ENCODE peak calls at places on chromosome 19, in five cellular contexts. C is keratinocyte, T is A549, H is cardiac fibroblast, B is AG09309. U is an unnamed sample.

GRCh38 chr19:34128558-34129250 is 43.6 kb upstream of the LSM14A start:
- DNase-seq in H (no peak), B (no peak), T (no peak), C (no peak), U (no peak)

GRCh38 chr19:1833540-1833939 is 14.7 kb downstream of the REXO1 start:
- DNase-seq in H (no peak), T (no peak), C (no peak), B (no peak), U (no peak)

GRCh38 chr19:41877916-41878905 is 1.1 kb downstream of the CD79A start:
- DNase-seq in H (no peak), T (no peak), B (no peak), C (no peak), U (no peak)

GRCh38 chr19:1783874-1784273 is 28.2 kb downstream of the ATP8B3 start:
- DNase-seq in T (no peak), B (no peak), C (no peak), H (no peak), U (no peak)

GRCh38 chr19:56720281-56720680 is 48.7 kb upstream of the ZNF835 start:
- DNase-seq in B (no peak), T (no peak), C (no peak), H (no peak), U (no peak)

GRCh38 chr19:5972355-5972731 is 5.6 kb downstream of the RANBP3 start:
- DNase-seq in C (no peak), B (no peak), H (no peak), T (no peak), U (no peak)

GRCh38 chr19:485583-486236 is 10.6 kb upstream of the MADCAM1 start:
- DNase-seq in H (peak), B (no peak), T (no peak), C (no peak), U (no peak)

GRCh38 chr19:3463039-3463958 is 17.0 kb downstream of the SMIM24 start:
- DNase-seq in C (no peak), H (no peak), B (no peak), T (no peak), U (no peak)

GRCh38 chr19:17867087-17867486 is 4.7 kb upstream of the SLC5A5 start:
- DNase-seq in H (no peak), T (no peak), C (no peak), B (no peak), U (no peak)

GRCh38 chr19:19657397-19657783 is 6.1 kb downstream of the ATP13A1 start:
- DNase-seq in C (no peak), H (peak), T (no peak), B (no peak), U (no peak)

DNA sequence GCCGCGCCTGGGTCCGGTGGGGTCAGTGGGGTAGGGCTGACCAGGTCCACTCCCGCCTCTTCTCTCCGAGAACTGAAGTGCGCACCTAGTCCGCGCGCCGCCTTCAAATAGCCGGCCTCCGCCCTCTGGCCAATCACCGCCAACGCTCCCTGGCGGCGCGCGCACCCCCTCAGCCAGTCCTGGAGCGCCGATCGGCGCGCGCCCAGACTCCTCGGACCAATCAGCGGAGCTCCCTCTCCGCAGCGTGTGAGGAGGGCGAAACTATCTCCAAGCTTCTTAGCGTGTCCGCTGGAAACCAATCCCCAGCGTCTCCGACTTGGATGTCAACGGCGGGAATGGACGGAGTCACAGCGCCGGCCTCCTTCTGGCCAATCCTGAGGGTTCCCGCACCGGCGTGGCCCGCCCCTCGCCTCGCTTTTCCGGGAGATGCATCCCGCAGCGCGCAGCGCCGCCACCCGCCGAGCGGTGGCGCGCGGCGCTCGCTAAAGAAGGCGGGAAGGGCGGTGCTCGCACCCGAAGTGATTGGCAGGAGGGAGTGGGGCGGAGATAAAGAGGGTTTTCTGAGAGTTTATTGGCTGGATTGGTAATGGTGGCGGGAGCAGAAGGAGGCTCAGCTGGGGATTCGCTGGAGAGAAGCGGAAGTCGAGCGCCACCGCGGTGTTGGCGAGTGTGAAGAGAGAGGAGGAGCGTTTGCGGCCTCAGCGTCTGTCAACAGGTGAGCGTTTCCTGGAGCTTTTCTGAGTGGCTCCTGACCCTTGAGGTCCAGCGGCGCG is at the start of gene ASF1B:
- DNase-seq in C (peak), B (peak), H (peak), T (peak), U (peak)
- TF ChIP-seq CTCF in C (peak), B (peak), H (peak), T (peak), U (peak)

DNA sequence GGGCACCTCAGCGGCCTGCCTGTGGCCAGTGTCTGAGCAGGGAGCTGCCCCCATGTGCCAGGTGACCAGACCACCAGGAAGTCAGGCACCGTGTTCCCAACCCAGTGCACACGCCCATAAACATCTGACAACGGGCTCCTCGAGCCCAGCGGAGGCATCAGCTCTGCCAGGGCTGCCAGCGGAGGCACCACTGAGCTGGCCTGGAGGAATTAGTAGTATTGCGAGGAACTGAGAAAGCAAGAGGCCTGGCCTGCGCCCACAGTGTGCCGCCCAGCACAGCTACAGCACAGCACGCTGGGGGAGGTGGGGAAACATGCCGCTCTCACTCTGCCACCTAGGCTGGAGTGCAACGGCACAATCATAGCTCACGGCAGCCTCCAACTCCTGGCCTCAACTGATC is 44.6 kb downstream of the ANKRD27 start:
- DNase-seq in H (no peak), T (no peak), B (no peak), C (no peak), U (no peak)
- TF ChIP-seq CTCF in H (no peak), T (no peak), B (no peak), C (no peak), U (no peak)

GRCh38 chr19:49107625-49108459 is 6.3 kb upstream of the LIN7B start:
- DNase-seq in B (no peak), T (no peak), H (no peak), C (no peak), U (no peak)

GRCh38 chr19:49109569-49110233 is 4.5 kb upstream of the LIN7B start:
- DNase-seq in T (no peak), C (no peak), H (no peak), B (no peak), U (no peak)

GRCh38 chr19:49109051-49109450 is 5.1 kb upstream of the LIN7B start:
- DNase-seq in T (no peak), C (no peak), B (no peak), H (no peak), U (no peak)

GRCh38 chr19:49111218-49111998 is 2.8 kb upstream of the LIN7B start:
- DNase-seq in B (no peak), H (no peak), T (no peak), C (no peak), U (no peak)

DNA sequence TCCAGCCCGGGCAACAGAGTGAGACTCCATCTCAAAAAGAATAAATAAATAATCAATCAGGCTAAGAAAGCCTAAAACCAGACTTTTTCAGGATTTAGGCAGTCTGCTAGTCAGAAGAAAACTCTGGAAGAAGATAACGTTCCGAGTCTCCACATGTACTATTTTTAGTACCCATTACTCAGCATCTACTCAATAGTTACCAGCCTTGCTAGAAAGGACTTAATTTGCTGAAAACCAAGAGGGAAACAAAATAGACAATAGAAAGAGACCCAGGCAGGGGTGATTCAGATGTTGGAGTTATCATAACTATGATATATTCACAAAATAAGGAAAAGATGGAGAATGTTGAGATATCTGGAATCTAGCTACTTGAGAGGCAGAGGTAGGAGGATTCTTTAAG is 3.6 kb upstream of the LIN7B start:
- DNase-seq in B (no peak), C (no peak), H (peak), T (no peak), U (peak)
- TF ChIP-seq CTCF in B (no peak), C (no peak), H (no peak), T (no peak), U (no peak)

DNA sequence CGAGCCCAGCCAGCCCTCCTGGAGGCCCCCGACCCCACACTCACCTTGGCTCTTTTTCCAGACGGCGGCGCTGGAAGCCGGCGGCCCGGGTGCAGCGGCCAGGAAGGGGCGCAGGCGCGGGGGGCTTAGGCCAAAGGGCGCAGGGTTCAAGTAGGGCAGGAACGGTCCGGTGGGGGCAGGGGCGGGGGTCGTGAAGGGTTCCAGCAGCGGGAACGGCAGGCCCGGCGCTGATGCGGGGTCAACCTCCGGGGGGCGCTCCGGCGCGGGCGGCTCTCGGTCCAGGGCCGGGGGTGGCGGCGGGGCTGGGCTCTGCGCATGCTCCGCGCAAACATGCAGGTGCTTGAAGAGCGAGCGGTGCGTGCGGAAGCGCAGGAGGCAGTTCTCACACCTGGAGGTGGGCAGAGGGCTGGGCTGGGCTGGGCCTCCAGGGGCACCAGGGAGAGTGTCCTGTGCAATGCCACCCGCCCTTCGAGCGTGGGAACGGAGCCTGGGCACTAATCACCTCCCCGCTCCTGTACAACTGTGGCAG is 2.3 kb downstream of the ZNF414 start:
- DNase-seq in T (no peak), B (no peak), H (no peak), C (no peak), U (no peak)
- TF ChIP-seq CTCF in T (no peak), B (no peak), H (no peak), C (peak), U (no peak)

DNA sequence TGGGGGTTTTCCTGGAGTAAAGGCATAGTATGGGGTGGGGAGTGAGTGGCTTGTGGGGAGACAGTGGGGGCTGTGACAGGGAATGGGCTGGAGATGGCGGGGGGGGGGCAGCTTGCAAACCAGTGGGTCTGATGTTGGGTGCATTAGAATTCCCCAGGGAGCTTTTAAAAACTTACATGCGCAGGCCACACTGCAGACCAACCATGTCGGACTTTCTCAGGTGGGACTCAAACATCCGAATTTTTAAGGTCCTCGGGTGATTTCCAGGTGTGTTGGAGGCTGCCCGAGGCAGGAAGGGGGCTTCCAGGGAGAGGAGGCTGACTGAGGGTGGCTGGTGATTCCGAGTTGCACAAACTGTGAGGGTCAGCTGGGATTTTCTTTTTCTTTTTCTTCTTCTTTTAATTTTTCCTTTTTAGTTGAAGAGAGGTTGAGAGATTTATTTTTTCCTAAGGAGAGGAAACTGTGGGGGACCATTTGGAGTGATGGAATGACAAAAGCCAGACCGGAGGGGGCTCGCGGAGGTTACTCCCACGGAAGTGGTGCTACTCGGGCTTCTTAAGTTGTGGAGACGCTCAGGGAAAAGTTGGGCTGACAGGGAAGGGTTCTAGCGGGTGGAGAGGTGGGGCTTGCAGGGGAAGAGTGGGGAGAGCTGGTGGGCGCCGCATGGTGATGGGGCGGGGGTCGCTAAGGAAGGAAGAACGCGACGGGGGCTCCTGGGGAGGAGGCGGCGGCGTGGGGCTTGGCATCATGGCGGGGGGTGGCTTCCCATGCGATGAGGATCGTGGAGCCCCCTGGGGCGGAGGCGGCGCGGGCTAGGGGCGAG is 1.0 kb upstream of the CACNG8 start:
- DNase-seq in C (no peak), T (no peak), H (peak), B (no peak), U (no peak)
- TF ChIP-seq CTCF in C (no peak), T (no peak), H (no peak), B (no peak), U (no peak)

GRCh38 chr19:46704379-46705076 is 12.4 kb downstream of the PRKD2 start:
- DNase-seq in T (peak), C (no peak), B (no peak), H (peak), U (no peak)
- TF ChIP-seq CTCF in T (peak), C (peak), B (peak), H (peak), U (peak)

DNA sequence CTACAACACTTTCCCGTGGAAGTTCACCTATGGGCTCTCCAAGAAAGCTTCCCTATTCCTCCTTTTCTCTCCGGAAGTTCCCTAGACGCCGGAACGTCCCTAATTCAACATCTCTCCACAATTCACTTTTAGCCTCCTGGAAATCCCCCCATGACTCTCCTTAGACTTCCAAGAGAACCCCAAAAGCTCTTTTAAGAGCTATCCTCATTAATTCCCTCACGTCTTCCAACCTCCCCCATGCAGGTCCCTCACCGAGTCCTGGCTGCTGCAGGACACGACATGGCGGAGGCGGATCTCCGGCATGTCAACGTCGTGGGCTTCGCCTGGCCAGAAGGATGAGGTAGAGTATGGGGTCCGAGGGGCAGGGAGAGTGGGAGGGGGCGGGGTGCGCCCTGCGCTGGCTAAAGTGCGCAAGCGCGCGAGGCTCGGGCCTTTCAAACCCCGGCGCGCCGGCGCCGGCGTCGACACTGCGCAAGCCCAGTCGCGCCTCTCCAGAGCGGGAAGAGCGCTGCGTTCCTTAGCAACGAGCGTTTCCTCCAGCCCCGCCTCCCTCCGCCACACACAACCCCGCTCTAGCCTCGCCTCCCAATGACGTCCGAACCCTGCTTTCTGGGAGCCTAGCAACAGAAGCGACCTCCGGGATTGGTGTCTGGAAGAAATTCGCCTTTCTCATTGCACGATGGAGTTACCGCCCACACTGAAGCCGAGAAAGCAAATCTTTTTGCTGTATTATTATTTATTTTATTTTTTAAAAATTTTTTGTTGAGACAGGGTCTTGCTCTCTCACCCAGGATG is at the start of the genes PINLYP and XRCC1:
- DNase-seq in C (peak), H (peak), B (peak), T (peak), U (peak)
- TF ChIP-seq CTCF in C (no peak), H (no peak), B (no peak), T (no peak), U (no peak)

GRCh38 chr19:55058781-55059610 is 4.0 kb downstream of the RDH13 start:
- DNase-seq in B (no peak), H (no peak), C (no peak), T (no peak), U (no peak)
- TF ChIP-seq CTCF in B (no peak), H (no peak), C (no peak), T (no peak), U (no peak)